ENCODE peak calls at places on chromosome 4, in nine cellular contexts. R, X, Z, D, J, G, Y, P and N are unnamed samples.

GRCh38 chr4:23163649-23164436 is 471.1 kb downstream of the GBA3 start:
- DNase-seq in R (no peak), X (no peak), G (no peak), Z (no peak), D (peak; percentile 77), Y (no peak), P (no peak), J (peak; percentile 37), N (no peak)

GRCh38 chr4:123856689-123857545 is 460.3 kb downstream of the SPRY1 start:
- DNase-seq in J (peak; percentile 51), R (peak; percentile 36), Z (peak; percentile 33), Y (peak; percentile 37), D (peak; percentile 33), G (no peak), P (peak; percentile 32), X (peak; percentile 75), N (peak; percentile 61)

GRCh38 chr4:79402452-79402851 is 5.6 kb downstream of the GK2 start:
- DNase-seq in Z (no peak), R (no peak), X (no peak), J (no peak), P (no peak), Y (no peak), D (no peak), G (no peak), N (no peak)

GRCh38 chr4:48836658-48837057 is 5.8 kb downstream of the OCIAD1 start:
- DNase-seq in R (no peak), G (no peak), Y (no peak), X (no peak), J (no peak), P (no peak), Z (no peak), D (no peak), N (no peak)

GRCh38 chr4:172982151-172982590 is 186.4 kb upstream of the GALNT7 start:
- DNase-seq in Y (peak; percentile 94), X (no peak), J (peak; percentile 92), P (peak; percentile 42), Z (no peak), R (peak; percentile 40), D (peak; percentile 92), G (no peak), N (peak; percentile 92)

GRCh38 chr4:89753601-89754066 is 83.3 kb downstream of the SNCA start:
- DNase-seq in D (peak; percentile 67), G (no peak), X (no peak), J (peak; percentile 94), Y (no peak), R (no peak), P (no peak), Z (no peak), N (peak; percentile 95)

GRCh38 chr4:123506311-123506685 is 109.7 kb downstream of the SPRY1 start:
- DNase-seq in R (no peak), J (peak; percentile 9), X (no peak), G (no peak), Z (no peak), P (no peak), Y (no peak), D (no peak), N (no peak)

GRCh38 chr4:53676402-53676871 is 85.2 kb upstream of the LNX1 start:
- DNase-seq in X (no peak), G (no peak), R (no peak), J (no peak), D (no peak), Z (no peak), P (no peak), Y (no peak), N (peak; percentile 89)

GRCh38 chr4:122896270-122896669 is 26.1 kb downstream of the NUDT6 start:
- DNase-seq in Z (no peak), G (no peak), X (no peak), R (no peak), J (no peak), D (no peak), P (no peak), Y (no peak), N (no peak)

GRCh38 chr4:121278811-121279368 is 101.9 kb downstream of the QRFPR start:
- DNase-seq in D (no peak), Z (no peak), G (no peak), X (no peak), Y (no peak), J (peak; percentile 38), R (no peak), P (no peak), N (peak; percentile 55)

GRCh38 chr4:98976716-98977115 is 18.8 kb upstream of the METAP1 start:
- DNase-seq in R (no peak), J (peak; percentile 39), Y (peak; percentile 69), D (peak; percentile 78), X (no peak), Z (no peak), P (no peak), G (no peak), N (peak; percentile 63)

GRCh38 chr4:8836664-8837171 is 34.9 kb downstream of the HMX1 start:
- DNase-seq in R (no peak), X (no peak), Y (no peak), Z (no peak), J (no peak), G (no peak), D (no peak), P (no peak), N (no peak)

GRCh38 chr4:113976937-113977855 is 2.3 kb downstream of the ARSJ start:
- DNase-seq in P (no peak), J (peak; percentile 51), X (no peak), D (no peak), Y (no peak), R (no peak), G (no peak), Z (no peak), N (peak; percentile 56)
- H3K4me3 ChIP-seq in P (no peak overlapping the region), J (peak overlapping the region; percentile 85), X (no peak overlapping the region), D (peak overlapping the region; percentile 74), Y (no peak overlapping the region), R (peak overlapping the region; percentile 15), G (no peak overlapping the region), Z (no peak overlapping the region), N (peak overlapping the region; percentile 80)

DNA sequence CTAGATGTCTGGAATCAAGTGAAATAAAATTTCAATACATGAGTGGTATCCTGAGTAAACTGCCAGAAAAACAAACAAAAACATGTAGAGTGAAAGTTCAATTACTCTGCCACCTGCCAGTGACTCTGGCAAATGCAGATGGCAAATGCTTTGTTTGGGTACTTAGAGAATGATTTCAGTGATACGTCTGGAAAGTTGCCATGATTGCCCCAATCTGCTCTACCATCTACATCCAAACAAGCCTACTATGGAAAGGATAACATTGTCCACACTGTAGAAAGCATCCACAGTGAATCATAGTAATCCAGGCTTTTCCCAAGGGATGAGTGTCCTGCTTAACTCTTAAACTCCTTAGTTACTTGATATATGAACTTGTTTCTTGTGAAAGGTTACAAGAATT is 3.4 kb downstream of the SPATA4 start:
- DNase-seq in R (no peak), P (no peak), X (no peak), J (peak; percentile 14), Y (no peak), D (peak; percentile 33), G (no peak), Z (no peak), N (peak; percentile 32)
- TF ChIP-seq CTCF in R (no peak), P (no peak), X (no peak), J (no peak), Y (peak; percentile 60), D (peak; percentile 34), G (no peak), Z (no peak), N (no peak)

DNA sequence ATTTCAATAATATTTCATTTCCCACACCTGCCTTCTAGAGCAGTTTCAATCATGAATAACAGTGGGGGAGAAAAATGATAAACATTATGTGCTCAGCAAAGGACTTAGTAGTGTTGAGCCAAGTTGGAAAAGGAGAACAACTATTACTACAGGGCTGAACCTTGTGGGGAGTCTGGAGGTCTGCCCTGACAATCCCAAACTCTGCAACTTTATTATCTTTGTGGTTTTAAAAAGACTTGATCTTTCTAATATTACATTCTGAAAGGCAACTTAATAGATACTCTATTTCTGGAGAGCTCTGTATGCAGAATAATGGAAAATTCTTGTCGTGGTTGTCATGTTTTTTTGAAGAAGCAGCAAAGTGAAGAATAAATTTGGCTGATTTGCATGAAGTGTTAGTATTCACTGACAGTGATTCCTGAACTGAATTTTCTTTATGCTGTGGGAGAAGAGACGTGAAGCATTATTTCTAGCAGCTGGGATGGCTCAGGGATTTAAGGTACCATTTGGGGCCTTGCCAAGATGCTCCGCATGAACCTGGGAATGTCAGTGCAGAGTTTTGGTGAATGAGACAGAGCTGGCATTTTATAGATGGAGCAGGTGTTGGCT is 116.2 kb downstream of the SPCS3 start:
- DNase-seq in X (no peak), R (no peak), Y (no peak), Z (no peak), J (peak; percentile 85), G (no peak), D (no peak), P (no peak), N (peak; percentile 93)
- H3K4me3 ChIP-seq in X (no peak overlapping the region), R (no peak overlapping the region), Y (no peak overlapping the region), Z (no peak overlapping the region), J (no peak overlapping the region), G (no peak overlapping the region), D (no peak overlapping the region), P (no peak overlapping the region), N (no peak overlapping the region)

GRCh38 chr4:113684534-113685091 is 76.9 kb downstream of the CAMK2D start:
- DNase-seq in Y (no peak), Z (peak; percentile 62), J (peak; percentile 79), P (no peak), D (peak; percentile 32), R (peak; percentile 31), X (peak; percentile 71), G (no peak), N (peak; percentile 56)
- TF ChIP-seq CTCF in Y (peak; percentile 15), Z (no peak), J (peak; percentile 49), P (no peak), D (peak; percentile 33), R (peak; percentile 25), X (peak; percentile 28), G (no peak), N (peak; percentile 53)

DNA sequence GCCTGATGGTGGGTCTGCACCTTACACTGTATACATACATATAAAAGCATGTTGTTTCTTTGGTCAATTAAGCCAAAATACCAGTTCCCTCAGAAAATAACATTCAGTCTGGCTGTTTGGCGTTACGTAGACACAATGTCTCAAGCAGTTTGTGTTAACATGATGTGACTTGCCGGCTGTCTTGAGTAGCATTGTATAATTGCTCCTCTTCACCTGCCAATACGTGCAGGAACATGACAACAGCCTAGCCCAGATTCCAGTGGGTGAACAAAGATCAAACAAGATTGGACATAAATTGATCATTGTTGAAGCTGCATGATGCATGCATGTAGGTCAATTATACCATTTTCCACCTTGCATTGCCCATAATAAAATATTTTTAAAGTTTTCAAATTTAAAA is 102.3 kb downstream of the F11 start:
- DNase-seq in X (no peak), Y (no peak), P (peak; percentile 38), G (no peak), J (no peak), D (no peak), R (no peak), Z (no peak), N (no peak)
- H3K4me3 ChIP-seq in X (no peak overlapping the region), Y (no peak overlapping the region), P (no peak overlapping the region), G (no peak overlapping the region), J (no peak overlapping the region), D (no peak overlapping the region), R (no peak overlapping the region), Z (no peak overlapping the region), N (no peak overlapping the region)